ENCODE peak calls at places on chromosomes 4 and X, in five cellular contexts. One of them, this sample, is unnamed.

GRCh38 chr4:128424524-128425195 is 137.0 kb upstream of the PGRMC2 start:
- DNase-seq in HTR-8/SVneo: no peak
- DNase-seq in NCI-H1092: no peak
- DNase-seq in glutamatergic neuron: no peak
- DNase-seq in kidney tubule cell: peak
- DNase-seq in this sample: no peak

GRCh38 chrX:84336646-84337045 is 148.6 kb upstream of the RPS6KA6 start:
- DNase-seq in glutamatergic neuron: no peak
- DNase-seq in HTR-8/SVneo: no peak
- DNase-seq in NCI-H1092: no peak
- DNase-seq in kidney tubule cell: no peak
- DNase-seq in this sample: no peak

GRCh38 chrX:40098264-40099045 is 697 bp upstream of the BCOR start:
- DNase-seq in HTR-8/SVneo: no peak
- DNase-seq in kidney tubule cell: peak
- DNase-seq in NCI-H1092: peak
- DNase-seq in glutamatergic neuron: peak
- DNase-seq in this sample: peak

GRCh38 chr4:53693909-53694308 is 102.6 kb upstream of the LNX1 start:
- DNase-seq in glutamatergic neuron: no peak
- DNase-seq in HTR-8/SVneo: no peak
- DNase-seq in kidney tubule cell: no peak
- DNase-seq in NCI-H1092: no peak
- DNase-seq in this sample: no peak

GRCh38 chrX:71618303-71618721 is at the start of gene CXCR3:
- DNase-seq in kidney tubule cell: peak
- DNase-seq in glutamatergic neuron: no peak
- DNase-seq in HTR-8/SVneo: no peak
- DNase-seq in NCI-H1092: no peak
- DNase-seq in this sample: peak

GRCh38 chrX:10597871-10598270 is 22.5 kb downstream of the MID1 start:
- DNase-seq in kidney tubule cell: no peak
- DNase-seq in HTR-8/SVneo: peak
- DNase-seq in NCI-H1092: peak
- DNase-seq in glutamatergic neuron: peak
- DNase-seq in this sample: peak

GRCh38 chr4:182089326-182089725 is 153.9 kb upstream of the TENM3 start:
- DNase-seq in NCI-H1092: no peak
- DNase-seq in kidney tubule cell: no peak
- DNase-seq in glutamatergic neuron: peak
- DNase-seq in HTR-8/SVneo: no peak
- DNase-seq in this sample: peak

GRCh38 chrX:116111934-116112595 is 58.5 kb upstream of the AGTR2 start:
- DNase-seq in glutamatergic neuron: no peak
- DNase-seq in kidney tubule cell: no peak
- DNase-seq in NCI-H1092: no peak
- DNase-seq in HTR-8/SVneo: no peak
- DNase-seq in this sample: peak

GRCh38 chr4:174521800-174522182 is 497 bp downstream of the HPGD start:
- DNase-seq in kidney tubule cell: peak
- DNase-seq in HTR-8/SVneo: peak
- DNase-seq in NCI-H1092: no peak
- DNase-seq in glutamatergic neuron: no peak
- DNase-seq in this sample: no peak

GRCh38 chr4:146336413-146336807 is 122.1 kb downstream of the REELD1 start:
- DNase-seq in NCI-H1092: no peak
- DNase-seq in glutamatergic neuron: no peak
- DNase-seq in kidney tubule cell: no peak
- DNase-seq in HTR-8/SVneo: no peak
- DNase-seq in this sample: no peak

GRCh38 chr4:95061220-95061619 is 303.5 kb downstream of the BMPR1B start:
- DNase-seq in HTR-8/SVneo: no peak
- DNase-seq in NCI-H1092: no peak
- DNase-seq in glutamatergic neuron: no peak
- DNase-seq in kidney tubule cell: no peak
- DNase-seq in this sample: no peak

GRCh38 chrX:37599735-37600134 is 28.3 kb downstream of the LANCL3 start:
- DNase-seq in kidney tubule cell: peak
- DNase-seq in glutamatergic neuron: no peak
- DNase-seq in NCI-H1092: no peak
- DNase-seq in HTR-8/SVneo: no peak
- DNase-seq in this sample: no peak

GRCh38 chr4:112857461-112857860 is 192.0 kb upstream of the ANK2 start:
- DNase-seq in NCI-H1092: no peak
- DNase-seq in kidney tubule cell: peak
- DNase-seq in glutamatergic neuron: no peak
- DNase-seq in HTR-8/SVneo: peak
- DNase-seq in this sample: no peak

GRCh38 chr4:173014113-173014558 is 154.5 kb upstream of the GALNT7 start:
- DNase-seq in kidney tubule cell: peak
- DNase-seq in glutamatergic neuron: peak
- DNase-seq in NCI-H1092: no peak
- DNase-seq in HTR-8/SVneo: peak
- DNase-seq in this sample: no peak

GRCh38 chrX:18873836-18874235 is 110.1 kb downstream of the PHKA2 start:
- DNase-seq in kidney tubule cell: no peak
- DNase-seq in glutamatergic neuron: no peak
- DNase-seq in NCI-H1092: no peak
- DNase-seq in HTR-8/SVneo: no peak
- DNase-seq in this sample: no peak

GRCh38 chrX:129954804-129955203 is 27.6 kb upstream of the BCORL1 start:
- DNase-seq in glutamatergic neuron: no peak
- DNase-seq in kidney tubule cell: no peak
- DNase-seq in HTR-8/SVneo: no peak
- DNase-seq in NCI-H1092: no peak
- DNase-seq in this sample: no peak

GRCh38 chr4:96097040-96097607 is 257.2 kb downstream of the PDHA2 start:
- DNase-seq in glutamatergic neuron: no peak
- DNase-seq in HTR-8/SVneo: no peak
- DNase-seq in NCI-H1092: no peak
- DNase-seq in kidney tubule cell: peak
- DNase-seq in this sample: no peak

GRCh38 chr4:74934016-74934821 is 1.3 kb downstream of the PARM1 start:
- DNase-seq in kidney tubule cell: peak
- DNase-seq in NCI-H1092: no peak
- DNase-seq in HTR-8/SVneo: no peak
- DNase-seq in glutamatergic neuron: peak
- DNase-seq in this sample: peak

This sample was measured in GM12865.